ENCODE peak calls at places on chromosomes 5 and 9, in five cellular contexts. One of them, this sample, is unnamed.

GRCh38 chr9:137077758-137078693 is 709 bp downstream of the UAP1L1 start:
- DNase-seq in GM12865: peak
- DNase-seq in CD4-positive, alpha-beta T cell: no peak
- DNase-seq in nephron progenitor cell: no peak
- DNase-seq in esophagus muscularis mucosa: no peak
- DNase-seq in this sample: peak

GRCh38 chr5:177484902-177485549 is 11.6 kb upstream of the DBN1 start:
- DNase-seq in GM12865: no peak
- DNase-seq in CD4-positive, alpha-beta T cell: no peak
- DNase-seq in nephron progenitor cell: no peak
- DNase-seq in esophagus muscularis mucosa: no peak
- DNase-seq in this sample: no peak

GRCh38 chr5:142070000-142070399 is 38.6 kb upstream of the NDFIP1 start:
- DNase-seq in GM12865: no peak
- DNase-seq in CD4-positive, alpha-beta T cell: no peak
- DNase-seq in nephron progenitor cell: no peak
- DNase-seq in esophagus muscularis mucosa: no peak
- DNase-seq in this sample: no peak

GRCh38 chr9:136596630-136597031 is 50.8 kb upstream of the NOTCH1 start:
- DNase-seq in GM12865: no peak
- DNase-seq in CD4-positive, alpha-beta T cell: no peak
- DNase-seq in nephron progenitor cell: no peak
- DNase-seq in esophagus muscularis mucosa: no peak
- DNase-seq in this sample: no peak

GRCh38 chr5:16737620-16738364 is 121.0 kb upstream of the RETREG1 start:
- DNase-seq in GM12865: no peak
- DNase-seq in CD4-positive, alpha-beta T cell: no peak
- DNase-seq in nephron progenitor cell: no peak
- DNase-seq in esophagus muscularis mucosa: no peak
- DNase-seq in this sample: no peak

GRCh38 chr5:181189363-181189961 is 15.5 kb downstream of the TRIM7 start:
- DNase-seq in GM12865: peak
- DNase-seq in CD4-positive, alpha-beta T cell: peak
- DNase-seq in nephron progenitor cell: peak
- DNase-seq in esophagus muscularis mucosa: no peak
- DNase-seq in this sample: peak

GRCh38 chr9:104991144-104991953 is 63.4 kb upstream of the ABCA1 start:
- DNase-seq in GM12865: peak
- DNase-seq in CD4-positive, alpha-beta T cell: peak
- DNase-seq in nephron progenitor cell: peak
- DNase-seq in esophagus muscularis mucosa: peak
- DNase-seq in this sample: peak

GRCh38 chr9:113471143-113471542 is 7.6 kb downstream of the RGS3 start:
- DNase-seq in GM12865: no peak
- DNase-seq in CD4-positive, alpha-beta T cell: no peak
- DNase-seq in nephron progenitor cell: no peak
- DNase-seq in esophagus muscularis mucosa: no peak
- DNase-seq in this sample: no peak

GRCh38 chr5:142145106-142145900 is 36.7 kb downstream of the NDFIP1 start:
- DNase-seq in GM12865: peak
- DNase-seq in CD4-positive, alpha-beta T cell: peak
- DNase-seq in nephron progenitor cell: peak
- DNase-seq in esophagus muscularis mucosa: no peak
- DNase-seq in this sample: no peak

GRCh38 chr5:158773151-158773550 is 326.6 kb downstream of the EBF1 start:
- DNase-seq in GM12865: no peak
- DNase-seq in CD4-positive, alpha-beta T cell: no peak
- DNase-seq in nephron progenitor cell: no peak
- DNase-seq in esophagus muscularis mucosa: no peak
- DNase-seq in this sample: no peak

GRCh38 chr5:27473300-27474053 is 435.1 kb upstream of the CDH9 start:
- DNase-seq in GM12865: no peak
- DNase-seq in CD4-positive, alpha-beta T cell: no peak
- DNase-seq in nephron progenitor cell: no peak
- DNase-seq in esophagus muscularis mucosa: no peak
- DNase-seq in this sample: no peak

GRCh38 chr5:42611437-42611836 is 145.2 kb upstream of the CCDC152 start:
- DNase-seq in GM12865: no peak
- DNase-seq in CD4-positive, alpha-beta T cell: no peak
- DNase-seq in nephron progenitor cell: no peak
- DNase-seq in esophagus muscularis mucosa: no peak
- DNase-seq in this sample: no peak

GRCh38 chr9:120694559-120694958 is 19.7 kb downstream of the MEGF9 start:
- DNase-seq in GM12865: no peak
- DNase-seq in CD4-positive, alpha-beta T cell: no peak
- DNase-seq in nephron progenitor cell: no peak
- DNase-seq in esophagus muscularis mucosa: no peak
- DNase-seq in this sample: no peak

GRCh38 chr9:113622038-113622437 is 158.5 kb downstream of the RGS3 start:
- DNase-seq in GM12865: no peak
- DNase-seq in CD4-positive, alpha-beta T cell: no peak
- DNase-seq in nephron progenitor cell: no peak
- DNase-seq in esophagus muscularis mucosa: no peak
- DNase-seq in this sample: no peak

GRCh38 chr9:81844131-81844567 is 84.1 kb upstream of the SPATA31D4 start:
- DNase-seq in GM12865: no peak
- DNase-seq in CD4-positive, alpha-beta T cell: no peak
- DNase-seq in nephron progenitor cell: no peak
- DNase-seq in esophagus muscularis mucosa: no peak
- DNase-seq in this sample: no peak

GRCh38 chr9:90979138-90979551 is 177.5 kb downstream of the SYK start:
- DNase-seq in GM12865: no peak
- DNase-seq in CD4-positive, alpha-beta T cell: no peak
- DNase-seq in nephron progenitor cell: no peak
- DNase-seq in esophagus muscularis mucosa: no peak
- DNase-seq in this sample: no peak

GRCh38 chr5:125232779-125233230 is 486.4 kb upstream of the ZNF608 start:
- DNase-seq in GM12865: no peak
- DNase-seq in CD4-positive, alpha-beta T cell: no peak
- DNase-seq in nephron progenitor cell: no peak
- DNase-seq in esophagus muscularis mucosa: no peak
- DNase-seq in this sample: no peak

GRCh38 chr9:134053401-134053871 is 14.4 kb downstream of the BRD3 start:
- DNase-seq in GM12865: no peak
- DNase-seq in CD4-positive, alpha-beta T cell: no peak
- DNase-seq in nephron progenitor cell: no peak
- DNase-seq in esophagus muscularis mucosa: no peak
- DNase-seq in this sample: no peak

GRCh38 chr5:16937023-16937379 is 913 bp upstream of the MYO10 start:
- DNase-seq in GM12865: no peak
- DNase-seq in CD4-positive, alpha-beta T cell: no peak
- DNase-seq in nephron progenitor cell: no peak
- DNase-seq in esophagus muscularis mucosa: no peak
- DNase-seq in this sample: no peak

GRCh38 chr5:93278876-93279275 is 302.1 kb downstream of the NR2F1-AS1 start:
- DNase-seq in GM12865: no peak
- DNase-seq in CD4-positive, alpha-beta T cell: no peak
- DNase-seq in nephron progenitor cell: no peak
- DNase-seq in esophagus muscularis mucosa: no peak
- DNase-seq in this sample: no peak

GRCh38 chr5:91562922-91563321 is 179.8 kb upstream of the ARRDC3 start:
- DNase-seq in GM12865: no peak
- DNase-seq in CD4-positive, alpha-beta T cell: no peak
- DNase-seq in nephron progenitor cell: no peak
- DNase-seq in esophagus muscularis mucosa: no peak
- DNase-seq in this sample: no peak

GRCh38 chr5:154236-154635 is 37.1 kb upstream of the LRRC14B start:
- DNase-seq in GM12865: no peak
- DNase-seq in CD4-positive, alpha-beta T cell: no peak
- DNase-seq in nephron progenitor cell: no peak
- DNase-seq in esophagus muscularis mucosa: no peak
- DNase-seq in this sample: peak

GRCh38 chr5:89759824-89760223 is 649.7 kb downstream of the CETN3 start:
- DNase-seq in GM12865: no peak
- DNase-seq in CD4-positive, alpha-beta T cell: no peak
- DNase-seq in nephron progenitor cell: no peak
- DNase-seq in esophagus muscularis mucosa: no peak
- DNase-seq in this sample: no peak

GRCh38 chr9:111236337-111236736 is 93.7 kb downstream of the OR2K2 start:
- DNase-seq in GM12865: no peak
- DNase-seq in CD4-positive, alpha-beta T cell: no peak
- DNase-seq in nephron progenitor cell: no peak
- DNase-seq in esophagus muscularis mucosa: no peak
- DNase-seq in this sample: no peak

GRCh38 chr9:36789886-36790285 is 217.2 kb downstream of the MELK start:
- DNase-seq in GM12865: no peak
- DNase-seq in CD4-positive, alpha-beta T cell: no peak
- DNase-seq in nephron progenitor cell: no peak
- DNase-seq in esophagus muscularis mucosa: no peak
- DNase-seq in this sample: no peak

GRCh38 chr9:36791204-36791948 is 218.7 kb downstream of the MELK start:
- DNase-seq in GM12865: no peak
- DNase-seq in CD4-positive, alpha-beta T cell: no peak
- DNase-seq in nephron progenitor cell: no peak
- DNase-seq in esophagus muscularis mucosa: no peak
- DNase-seq in this sample: no peak

GRCh38 chr9:36797471-36798220 is 225.0 kb downstream of the MELK start:
- DNase-seq in GM12865: no peak
- DNase-seq in CD4-positive, alpha-beta T cell: no peak
- DNase-seq in nephron progenitor cell: no peak
- DNase-seq in esophagus muscularis mucosa: no peak
- DNase-seq in this sample: no peak

GRCh38 chr9:36796671-36797419 is 224.2 kb downstream of the MELK start:
- DNase-seq in GM12865: no peak
- DNase-seq in CD4-positive, alpha-beta T cell: no peak
- DNase-seq in nephron progenitor cell: no peak
- DNase-seq in esophagus muscularis mucosa: no peak
- DNase-seq in this sample: no peak

GRCh38 chr9:36793277-36793676 is 220.6 kb downstream of the MELK start:
- DNase-seq in GM12865: peak
- DNase-seq in CD4-positive, alpha-beta T cell: no peak
- DNase-seq in nephron progenitor cell: peak
- DNase-seq in esophagus muscularis mucosa: no peak
- DNase-seq in this sample: no peak
- TF ChIP-seq CTCF in GM12865: peak
- TF ChIP-seq CTCF in CD4-positive, alpha-beta T cell: no peak
- TF ChIP-seq CTCF in nephron progenitor cell: peak
- TF ChIP-seq CTCF in esophagus muscularis mucosa: no peak
- TF ChIP-seq CTCF in this sample: no peak

GRCh38 chr9:12698986-12699385 is 5.8 kb downstream of the TYRP1 start:
- DNase-seq in GM12865: no peak
- DNase-seq in CD4-positive, alpha-beta T cell: no peak
- DNase-seq in nephron progenitor cell: no peak
- DNase-seq in esophagus muscularis mucosa: no peak
- DNase-seq in this sample: no peak
- TF ChIP-seq CTCF in GM12865: no peak
- TF ChIP-seq CTCF in CD4-positive, alpha-beta T cell: no peak
- TF ChIP-seq CTCF in nephron progenitor cell: no peak
- TF ChIP-seq CTCF in esophagus muscularis mucosa: peak
- TF ChIP-seq CTCF in this sample: no peak

DNA sequence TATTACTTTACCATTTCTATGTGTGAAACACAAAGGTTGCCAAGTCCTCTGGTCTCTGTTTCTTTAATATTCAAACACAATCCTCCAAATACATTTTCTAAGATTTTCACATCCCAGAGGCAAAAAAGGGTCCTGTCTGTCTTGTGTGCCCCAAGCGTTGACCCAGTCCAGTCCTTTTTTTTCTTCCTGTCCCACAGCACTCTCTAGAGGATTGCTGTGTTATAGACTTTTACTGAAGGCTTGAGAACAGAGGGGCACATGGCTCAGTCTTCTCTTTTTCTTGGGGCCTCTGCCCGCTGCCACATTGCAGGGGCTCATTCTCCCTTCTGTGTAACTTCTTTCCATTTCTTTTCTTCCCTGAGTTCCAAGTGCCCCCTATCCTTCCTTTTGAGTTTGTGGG is 78.6 kb upstream of the SLC28A3 start:
- DNase-seq in GM12865: no peak
- DNase-seq in CD4-positive, alpha-beta T cell: no peak
- DNase-seq in nephron progenitor cell: no peak
- DNase-seq in esophagus muscularis mucosa: no peak
- DNase-seq in this sample: no peak
- TF ChIP-seq CTCF in GM12865: no peak
- TF ChIP-seq CTCF in CD4-positive, alpha-beta T cell: no peak
- TF ChIP-seq CTCF in nephron progenitor cell: peak
- TF ChIP-seq CTCF in esophagus muscularis mucosa: no peak
- TF ChIP-seq CTCF in this sample: no peak

GRCh38 chr5:173971681-173972080 is 17.3 kb upstream of the C5orf47 start:
- DNase-seq in GM12865: no peak
- DNase-seq in CD4-positive, alpha-beta T cell: no peak
- DNase-seq in nephron progenitor cell: no peak
- DNase-seq in esophagus muscularis mucosa: no peak
- DNase-seq in this sample: no peak
- TF ChIP-seq CTCF in GM12865: no peak
- TF ChIP-seq CTCF in CD4-positive, alpha-beta T cell: no peak
- TF ChIP-seq CTCF in nephron progenitor cell: no peak
- TF ChIP-seq CTCF in esophagus muscularis mucosa: no peak
- TF ChIP-seq CTCF in this sample: no peak

GRCh38 chr5:34859253-34859652 is 20.3 kb downstream of the TTC23L start:
- DNase-seq in GM12865: no peak
- DNase-seq in CD4-positive, alpha-beta T cell: no peak
- DNase-seq in nephron progenitor cell: no peak
- DNase-seq in esophagus muscularis mucosa: no peak
- DNase-seq in this sample: no peak

GRCh38 chr5:34866989-34867471 is 28.1 kb downstream of the TTC23L start:
- DNase-seq in GM12865: no peak
- DNase-seq in CD4-positive, alpha-beta T cell: no peak
- DNase-seq in nephron progenitor cell: no peak
- DNase-seq in esophagus muscularis mucosa: no peak
- DNase-seq in this sample: no peak

GRCh38 chr5:34865131-34865530 is 26.2 kb downstream of the TTC23L start:
- DNase-seq in GM12865: no peak
- DNase-seq in CD4-positive, alpha-beta T cell: no peak
- DNase-seq in nephron progenitor cell: no peak
- DNase-seq in esophagus muscularis mucosa: no peak
- DNase-seq in this sample: no peak

GRCh38 chr5:34867660-34868059 is 28.7 kb downstream of the TTC23L start:
- DNase-seq in GM12865: no peak
- DNase-seq in CD4-positive, alpha-beta T cell: no peak
- DNase-seq in nephron progenitor cell: no peak
- DNase-seq in esophagus muscularis mucosa: no peak
- DNase-seq in this sample: no peak

DNA sequence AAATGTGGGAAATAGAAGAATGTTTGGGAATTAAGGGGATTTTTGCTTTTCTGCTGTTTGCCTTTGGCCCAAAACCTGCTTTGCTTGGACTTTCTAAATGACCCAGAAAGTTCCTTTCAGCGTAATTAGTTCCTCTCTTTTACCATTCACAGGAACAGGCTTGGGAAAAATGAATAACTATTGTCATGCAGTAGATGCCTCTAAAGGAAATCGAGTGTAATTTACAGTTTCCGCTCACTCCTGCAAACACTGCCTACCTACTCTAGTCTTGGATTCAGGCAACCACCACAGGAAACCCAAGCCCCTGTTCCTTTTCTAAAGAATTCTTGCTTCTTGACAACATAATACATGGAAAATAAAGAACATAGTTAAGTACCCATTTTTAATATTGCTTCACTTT is 25.0 kb downstream of the TTC23L start:
- DNase-seq in GM12865: no peak
- DNase-seq in CD4-positive, alpha-beta T cell: no peak
- DNase-seq in nephron progenitor cell: no peak
- DNase-seq in esophagus muscularis mucosa: no peak
- DNase-seq in this sample: no peak
- TF ChIP-seq CTCF in GM12865: no peak
- TF ChIP-seq CTCF in CD4-positive, alpha-beta T cell: no peak
- TF ChIP-seq CTCF in nephron progenitor cell: no peak
- TF ChIP-seq CTCF in esophagus muscularis mucosa: no peak
- TF ChIP-seq CTCF in this sample: no peak

GRCh38 chr5:150279618-150280017 is 10.0 kb downstream of the CAMK2A start:
- DNase-seq in GM12865: no peak
- DNase-seq in CD4-positive, alpha-beta T cell: no peak
- DNase-seq in nephron progenitor cell: no peak
- DNase-seq in esophagus muscularis mucosa: no peak
- DNase-seq in this sample: no peak
- TF ChIP-seq CTCF in GM12865: no peak
- TF ChIP-seq CTCF in CD4-positive, alpha-beta T cell: no peak
- TF ChIP-seq CTCF in nephron progenitor cell: no peak
- TF ChIP-seq CTCF in esophagus muscularis mucosa: no peak
- TF ChIP-seq CTCF in this sample: no peak